ENCODE peak calls at places on chromosomes 7 and 10, in five cellular contexts. One of them, this sample, is unnamed.
A peak's percentile ranks its signal among the peaks of the same experiment; 100 is the strongest.

GRCh38 chr7:28041508-28042314 is 138.9 kb downstream of the JAZF1 start:
- DNase-seq in T-helper 2 cell: no peak
- DNase-seq in GM18507: no peak
- DNase-seq in kidney glomerular epithelial cell: peak; percentile 76
- DNase-seq in nephron progenitor cell: no peak
- DNase-seq in this sample: no peak

GRCh38 chr7:27116962-27117686 is 13.4 kb downstream of the HOXA4 start:
- DNase-seq in nephron progenitor cell: peak; percentile 23
- DNase-seq in kidney glomerular epithelial cell: no peak
- DNase-seq in GM18507: no peak
- DNase-seq in T-helper 2 cell: no peak
- DNase-seq in this sample: no peak

GRCh38 chr10:9175200-9175599 is 1120.7 kb downstream of the GATA3 start:
- DNase-seq in nephron progenitor cell: no peak
- DNase-seq in T-helper 2 cell: no peak
- DNase-seq in GM18507: no peak
- DNase-seq in kidney glomerular epithelial cell: no peak
- DNase-seq in this sample: no peak

GRCh38 chr10:64586930-64587503 is 1065.8 kb downstream of the REEP3 start:
- DNase-seq in kidney glomerular epithelial cell: no peak
- DNase-seq in GM18507: no peak
- DNase-seq in nephron progenitor cell: no peak
- DNase-seq in T-helper 2 cell: no peak
- DNase-seq in this sample: no peak

GRCh38 chr10:102009801-102010425 is 46.1 kb downstream of the ARMH3 start:
- DNase-seq in kidney glomerular epithelial cell: peak; percentile 89
- DNase-seq in nephron progenitor cell: peak; percentile 34
- DNase-seq in T-helper 2 cell: peak; percentile 18
- DNase-seq in GM18507: peak; percentile 47
- DNase-seq in this sample: no peak

GRCh38 chr7:108079291-108080057 is 50.7 kb downstream of the LAMB4 start:
- DNase-seq in nephron progenitor cell: no peak
- DNase-seq in GM18507: no peak
- DNase-seq in T-helper 2 cell: no peak
- DNase-seq in kidney glomerular epithelial cell: peak; percentile 28
- DNase-seq in this sample: no peak

GRCh38 chr10:128571071-128571470 is 444.8 kb upstream of the MKI67 start:
- DNase-seq in GM18507: no peak
- DNase-seq in nephron progenitor cell: no peak
- DNase-seq in T-helper 2 cell: no peak
- DNase-seq in kidney glomerular epithelial cell: no peak
- DNase-seq in this sample: no peak

GRCh38 chr10:71975891-71976725 is 11.9 kb downstream of the CHST3 start:
- DNase-seq in GM18507: no peak
- DNase-seq in nephron progenitor cell: no peak
- DNase-seq in kidney glomerular epithelial cell: peak; percentile 39
- DNase-seq in T-helper 2 cell: no peak
- DNase-seq in this sample: peak; percentile 67

GRCh38 chr10:66307826-66308225 is 618.0 kb upstream of the LRRTM3 start:
- DNase-seq in nephron progenitor cell: no peak
- DNase-seq in T-helper 2 cell: no peak
- DNase-seq in GM18507: no peak
- DNase-seq in kidney glomerular epithelial cell: no peak
- DNase-seq in this sample: no peak

GRCh38 chr7:149489391-149490024 is 8.1 kb downstream of the ZNF746 start:
- DNase-seq in kidney glomerular epithelial cell: no peak
- DNase-seq in T-helper 2 cell: no peak
- DNase-seq in GM18507: no peak
- DNase-seq in nephron progenitor cell: no peak
- DNase-seq in this sample: no peak

GRCh38 chr10:8919291-8919690 is 864.8 kb downstream of the GATA3 start:
- DNase-seq in GM18507: no peak
- DNase-seq in kidney glomerular epithelial cell: no peak
- DNase-seq in T-helper 2 cell: no peak
- DNase-seq in nephron progenitor cell: no peak
- DNase-seq in this sample: no peak

GRCh38 chr10:79049931-79050895 is 18.6 kb upstream of the ZMIZ1 start:
- DNase-seq in GM18507: no peak
- DNase-seq in kidney glomerular epithelial cell: no peak
- DNase-seq in nephron progenitor cell: no peak
- DNase-seq in T-helper 2 cell: no peak
- DNase-seq in this sample: peak; percentile 56

This sample was measured in tibial artery.